ENCODE peak calls at places on chromosomes 4 and X, in eight cellular contexts. J is colonic mucosa; S is brain microvascular endothelial cell; E is dorsolateral prefrontal cortex; B is body of pancreas; L is CD8-positive, alpha-beta T cell; X is mammary epithelial cell; H is fibroblast of villous mesenchyme. Z is an unnamed sample.
A peak's percentile ranks its signal among the peaks of the same experiment; 100 is the strongest.

GRCh38 chrX:138761380-138761779 is 49.9 kb upstream of the FGF13 start:
- DNase-seq in J (no peak), S (no peak), E (no peak), B (no peak), L (no peak), X (no peak), H (no peak), Z (no peak)

GRCh38 chr4:126790633-126791032 is 842.1 kb upstream of the INTU start:
- DNase-seq in J (no peak), S (peak; percentile 33), E (no peak), B (no peak), L (no peak), X (no peak), H (no peak), Z (no peak)

GRCh38 chr4:94408549-94409374 is 43.0 kb upstream of the PDLIM5 start:
- DNase-seq in J (no peak), S (peak; percentile 74), E (no peak), B (no peak), L (no peak), X (no peak), H (peak; percentile 95), Z (no peak)

GRCh38 chr4:121243476-121243875 is 79.4 kb upstream of the TNIP3 start:
- DNase-seq in J (no peak), S (no peak), E (no peak), B (no peak), L (no peak), X (no peak), H (peak; percentile 9), Z (no peak)

GRCh38 chr4:85603437-85604336 is 128.7 kb downstream of the ARHGAP24 start:
- DNase-seq in J (no peak), S (peak; percentile 34), E (no peak), B (no peak), L (no peak), X (no peak), H (peak; percentile 71), Z (no peak)

GRCh38 chrX:69615779-69616519 is at the start of gene EDA:
- DNase-seq in J (peak; percentile 77), S (peak; percentile 43), E (peak; percentile 84), B (peak; percentile 88), L (peak; percentile 41), X (peak; percentile 64), H (peak; percentile 47), Z (no peak)

GRCh38 chr4:183610033-183610432 is 49.0 kb downstream of the RWDD4 start:
- DNase-seq in J (no peak), S (peak; percentile 56), E (no peak), B (no peak), L (no peak), X (peak; percentile 10), H (no peak), Z (no peak)

GRCh38 chr4:2135083-2135482 is 76.0 kb downstream of the NAT8L start:
- DNase-seq in J (no peak), S (peak; percentile 28), E (no peak), B (peak; percentile 12), L (peak; percentile 39), X (no peak), H (peak; percentile 64), Z (no peak)

GRCh38 chrX:153396320-153397195 is 4.6 kb downstream of the PNMA6E start:
- DNase-seq in J (no peak), S (no peak), E (peak; percentile 28), B (no peak), L (no peak), X (no peak), H (no peak), Z (no peak)

GRCh38 chr4:127604949-127605709 is 27.6 kb upstream of the INTU start:
- DNase-seq in J (no peak), S (no peak), E (no peak), B (no peak), L (no peak), X (peak; percentile 12), H (peak; percentile 65), Z (no peak)

GRCh38 chrX:8864151-8864550 is 63.0 kb upstream of the FAM9A start:
- DNase-seq in J (no peak), S (no peak), E (no peak), B (no peak), L (no peak), X (no peak), H (no peak), Z (no peak)

GRCh38 chr4:153205757-153206156 is 1.5 kb downstream of the TRIM2 start:
- DNase-seq in J (peak; percentile 90), S (peak; percentile 31), E (no peak), B (peak; percentile 68), L (no peak), X (peak; percentile 46), H (no peak), Z (no peak)

GRCh38 chrX:96987228-96987627 is 103.5 kb downstream of the RPA4 start:
- DNase-seq in J (no peak), S (peak; percentile 7), E (no peak), B (no peak), L (no peak), X (no peak), H (peak; percentile 50), Z (no peak)

GRCh38 chrX:151609222-151609621 is 45.7 kb downstream of the PASD1 start:
- DNase-seq in J (no peak), S (no peak), E (no peak), B (no peak), L (no peak), X (no peak), H (no peak), Z (no peak)

GRCh38 chr4:101958547-101958946 is 168.0 kb downstream of the BANK1 start:
- DNase-seq in J (no peak), S (no peak), E (no peak), B (peak; percentile 1), L (no peak), X (no peak), H (no peak), Z (no peak)

GRCh38 chr4:146112389-146112788 is 63.1 kb upstream of the LSM6 start:
- DNase-seq in J (no peak), S (no peak), E (no peak), B (no peak), L (no peak), X (no peak), H (no peak), Z (no peak)

GRCh38 chr4:97367878-97368277 is 775.4 kb downstream of the STPG2 start:
- DNase-seq in J (no peak), S (peak; percentile 69), E (no peak), B (no peak), L (no peak), X (peak; percentile 63), H (peak; percentile 13), Z (peak; percentile 58)

GRCh38 chr4:156536661-156537060 is 434.9 kb downstream of the PDGFC start:
- DNase-seq in J (no peak), S (no peak), E (no peak), B (no peak), L (no peak), X (peak; percentile 82), H (no peak), Z (no peak)

GRCh38 chr4:52298444-52298843 is 247.3 kb downstream of the SPATA18 start:
- DNase-seq in J (no peak), S (no peak), E (no peak), B (no peak), L (no peak), X (peak; percentile 56), H (no peak), Z (no peak)

GRCh38 chr4:36244257-36245084 is at the start of gene ARAP2:
- DNase-seq in J (peak; percentile 47), S (no peak), E (peak; percentile 79), B (peak; percentile 78), L (peak; percentile 79), X (peak; percentile 77), H (no peak), Z (no peak)

GRCh38 chr4:1249731-1250526 is 999 bp upstream of the CTBP1 start:
- DNase-seq in J (no peak), S (peak; percentile 26), E (peak; percentile 50), B (peak; percentile 46), L (peak; percentile 59), X (peak; percentile 28), H (peak; percentile 69), Z (peak; percentile 30)

GRCh38 chrX:51332188-51332942 is at the start of gene NUDT10:
- DNase-seq in J (peak; percentile 24), S (peak; percentile 14), E (peak; percentile 71), B (peak; percentile 44), L (peak; percentile 28), X (peak; percentile 51), H (peak; percentile 4), Z (no peak)

GRCh38 chrX:119381349-119381944 is 17.7 kb upstream of the SLC25A43 start:
- DNase-seq in J (no peak), S (no peak), E (no peak), B (no peak), L (no peak), X (no peak), H (no peak), Z (no peak)

GRCh38 chr4:179285696-179286095 is 1843.5 kb upstream of the AGA start:
- DNase-seq in J (no peak), S (no peak), E (no peak), B (no peak), L (no peak), X (no peak), H (no peak), Z (no peak)

GRCh38 chrX:114650351-114650750 is 66.5 kb downstream of the HTR2C start:
- DNase-seq in J (no peak), S (no peak), E (no peak), B (no peak), L (no peak), X (no peak), H (no peak), Z (no peak)

GRCh38 chr4:185651137-185651677 is 115.9 kb upstream of the PDLIM3 start:
- DNase-seq in J (no peak), S (no peak), E (no peak), B (peak; percentile 48), L (no peak), X (no peak), H (no peak), Z (no peak)
- TF ChIP-seq CTCF in J (no peak), S (no peak), E (no peak), B (peak; percentile 29), L (no peak), X (no peak), H (no peak), Z (no peak)

DNA sequence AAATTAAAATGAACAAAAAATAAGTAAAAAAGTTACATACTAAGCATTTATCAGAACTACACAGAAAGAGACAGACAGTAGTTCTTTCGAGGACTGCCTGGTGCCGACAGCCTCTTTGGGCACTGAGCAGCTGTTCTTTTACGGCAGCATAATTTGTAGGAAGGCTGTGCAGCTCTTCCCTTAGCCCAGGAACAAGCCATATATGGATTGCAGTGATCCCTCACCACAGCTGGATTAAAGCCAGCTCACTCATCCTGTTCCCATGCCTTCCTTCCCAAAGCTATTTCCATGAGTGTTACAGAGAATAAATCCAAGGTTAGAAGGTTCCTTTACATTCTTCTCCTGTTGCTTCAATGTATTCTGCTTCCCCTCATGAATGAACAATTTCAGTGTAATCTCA is 71.7 kb downstream of the DDX60L start:
- DNase-seq in J (peak; percentile 40), S (peak; percentile 90), E (no peak), B (peak; percentile 55), L (no peak), X (peak; percentile 88), H (peak; percentile 98), Z (peak; percentile 88)
- H3K4me3 ChIP-seq in J (no peak overlapping the region), S (no peak overlapping the region), E (no peak overlapping the region), B (no peak overlapping the region), L (no peak overlapping the region), X (no peak overlapping the region), H (no peak overlapping the region), Z (no peak overlapping the region)

GRCh38 chr4:73251384-73251783 is 7.2 kb downstream of the ANKRD17 start:
- DNase-seq in J (no peak), S (no peak), E (no peak), B (no peak), L (no peak), X (no peak), H (peak; percentile 32), Z (no peak)
- TF ChIP-seq CTCF in J (no peak), S (peak; percentile 23), E (no peak), B (no peak), L (no peak), X (no peak), H (peak; percentile 42), Z (no peak)

GRCh38 chr4:99404595-99405287 is 30.4 kb downstream of the ADH7 start:
- DNase-seq in J (no peak), S (peak; percentile 92), E (no peak), B (no peak), L (no peak), X (peak; percentile 92), H (peak; percentile 64), Z (peak; percentile 70)
- H3K4me3 ChIP-seq in J (no peak overlapping the region), S (no peak overlapping the region), E (no peak overlapping the region), B (no peak overlapping the region), L (no peak overlapping the region), X (no peak overlapping the region), H (no peak overlapping the region), Z (peak overlapping the region; percentile 38)

Z was measured in epithelial cell of proximal tubule.